ENCODE peak calls at places on chromosomes 4 and X, in seven cellular contexts. One of them, this sample, is unnamed. For H3K27me3, the result is how much of the 10 kb centered on the place peaks cover.

GRCh38 chr4:151012836-151013235 is 2.2 kb downstream of the LRBA start:
- DNase-seq in IMR-90: no peak
- DNase-seq in ascending aorta: no peak
- DNase-seq in transverse colon: peak
- DNase-seq in cardiac muscle cell: no peak
- DNase-seq in body of pancreas: peak
- DNase-seq in heart right ventricle: no peak
- DNase-seq in this sample: no peak

GRCh38 chrX:19852014-19853005 is 35.1 kb downstream of the SH3KBP1 start:
- DNase-seq in IMR-90: peak
- DNase-seq in ascending aorta: no peak
- DNase-seq in transverse colon: no peak
- DNase-seq in cardiac muscle cell: peak
- DNase-seq in body of pancreas: no peak
- DNase-seq in heart right ventricle: peak
- DNase-seq in this sample: no peak

GRCh38 chrX:9352683-9353430 is 112.0 kb upstream of the TBL1X start:
- DNase-seq in IMR-90: peak
- DNase-seq in ascending aorta: peak
- DNase-seq in transverse colon: peak
- DNase-seq in cardiac muscle cell: peak
- DNase-seq in body of pancreas: no peak
- DNase-seq in heart right ventricle: no peak
- DNase-seq in this sample: peak

GRCh38 chrX:39730671-39731389 is 366.9 kb downstream of the BCOR start:
- DNase-seq in IMR-90: peak
- DNase-seq in ascending aorta: peak
- DNase-seq in transverse colon: peak
- DNase-seq in cardiac muscle cell: peak
- DNase-seq in body of pancreas: peak
- DNase-seq in heart right ventricle: peak
- DNase-seq in this sample: peak

GRCh38 chrX:132184871-132185270 is 34.4 kb downstream of the RAP2C start:
- DNase-seq in IMR-90: no peak
- DNase-seq in ascending aorta: no peak
- DNase-seq in transverse colon: no peak
- DNase-seq in cardiac muscle cell: no peak
- DNase-seq in body of pancreas: no peak
- DNase-seq in heart right ventricle: no peak
- DNase-seq in this sample: no peak

GRCh38 chr4:141569141-141569540 is 67.2 kb upstream of the IL15 start:
- DNase-seq in IMR-90: peak
- DNase-seq in ascending aorta: no peak
- DNase-seq in transverse colon: no peak
- DNase-seq in cardiac muscle cell: peak
- DNase-seq in body of pancreas: no peak
- DNase-seq in heart right ventricle: no peak
- DNase-seq in this sample: no peak

GRCh38 chrX:85963736-85964135 is 83.6 kb downstream of the CHM start:
- DNase-seq in IMR-90: peak
- DNase-seq in ascending aorta: no peak
- DNase-seq in transverse colon: no peak
- DNase-seq in cardiac muscle cell: peak
- DNase-seq in body of pancreas: no peak
- DNase-seq in heart right ventricle: no peak
- DNase-seq in this sample: no peak

GRCh38 chr4:113695328-113696169 is 66.0 kb downstream of the CAMK2D start:
- DNase-seq in IMR-90: peak
- DNase-seq in ascending aorta: no peak
- DNase-seq in transverse colon: no peak
- DNase-seq in cardiac muscle cell: peak
- DNase-seq in body of pancreas: no peak
- DNase-seq in heart right ventricle: no peak
- DNase-seq in this sample: no peak

GRCh38 chr4:126890994-126891393 is 741.8 kb upstream of the INTU start:
- DNase-seq in IMR-90: peak
- DNase-seq in ascending aorta: no peak
- DNase-seq in transverse colon: no peak
- DNase-seq in cardiac muscle cell: peak
- DNase-seq in body of pancreas: no peak
- DNase-seq in heart right ventricle: no peak
- DNase-seq in this sample: no peak

GRCh38 chrX:147738260-147738659 is 173.5 kb upstream of the FMR1 start:
- DNase-seq in IMR-90: no peak
- DNase-seq in ascending aorta: no peak
- DNase-seq in transverse colon: no peak
- DNase-seq in cardiac muscle cell: no peak
- DNase-seq in body of pancreas: no peak
- DNase-seq in heart right ventricle: no peak
- DNase-seq in this sample: no peak

GRCh38 chr4:38275331-38275821 is 315.2 kb downstream of the PTTG2 start:
- DNase-seq in IMR-90: no peak
- DNase-seq in ascending aorta: no peak
- DNase-seq in transverse colon: no peak
- DNase-seq in cardiac muscle cell: no peak
- DNase-seq in body of pancreas: no peak
- DNase-seq in heart right ventricle: no peak
- DNase-seq in this sample: no peak

GRCh38 chr4:115110191-115111166 is 2.9 kb downstream of the NDST4 start:
- DNase-seq in IMR-90: no peak
- DNase-seq in ascending aorta: no peak
- DNase-seq in transverse colon: no peak
- DNase-seq in cardiac muscle cell: no peak
- DNase-seq in body of pancreas: peak
- DNase-seq in heart right ventricle: no peak
- DNase-seq in this sample: no peak

GRCh38 chr4:33067221-33067620 is 2347.1 kb downstream of the PCDH7 start:
- DNase-seq in IMR-90: peak
- DNase-seq in ascending aorta: no peak
- DNase-seq in transverse colon: no peak
- DNase-seq in cardiac muscle cell: no peak
- DNase-seq in body of pancreas: no peak
- DNase-seq in heart right ventricle: no peak
- DNase-seq in this sample: no peak

GRCh38 chr4:33068539-33068938 is 2348.4 kb downstream of the PCDH7 start:
- DNase-seq in IMR-90: no peak
- DNase-seq in ascending aorta: no peak
- DNase-seq in transverse colon: no peak
- DNase-seq in cardiac muscle cell: no peak
- DNase-seq in body of pancreas: no peak
- DNase-seq in heart right ventricle: no peak
- DNase-seq in this sample: no peak

GRCh38 chr4:33073811-33074210 is 2353.6 kb downstream of the PCDH7 start:
- DNase-seq in IMR-90: peak
- DNase-seq in ascending aorta: no peak
- DNase-seq in transverse colon: no peak
- DNase-seq in cardiac muscle cell: peak
- DNase-seq in body of pancreas: no peak
- DNase-seq in heart right ventricle: no peak
- DNase-seq in this sample: no peak

GRCh38 chr4:33071552-33071951 is 2351.4 kb downstream of the PCDH7 start:
- DNase-seq in IMR-90: peak
- DNase-seq in ascending aorta: no peak
- DNase-seq in transverse colon: no peak
- DNase-seq in cardiac muscle cell: peak
- DNase-seq in body of pancreas: no peak
- DNase-seq in heart right ventricle: no peak
- DNase-seq in this sample: no peak

GRCh38 chr4:33072340-33073089 is 2352.3 kb downstream of the PCDH7 start:
- DNase-seq in IMR-90: no peak
- DNase-seq in ascending aorta: no peak
- DNase-seq in transverse colon: no peak
- DNase-seq in cardiac muscle cell: peak
- DNase-seq in body of pancreas: no peak
- DNase-seq in heart right ventricle: no peak
- DNase-seq in this sample: no peak
- H3K4me3 ChIP-seq in IMR-90: no peak
- H3K4me3 ChIP-seq in ascending aorta: no peak
- H3K4me3 ChIP-seq in transverse colon: no peak
- H3K4me3 ChIP-seq in cardiac muscle cell: no peak
- H3K4me3 ChIP-seq in body of pancreas: no peak
- H3K4me3 ChIP-seq in heart right ventricle: no peak
- H3K4me3 ChIP-seq in this sample: no peak

DNA sequence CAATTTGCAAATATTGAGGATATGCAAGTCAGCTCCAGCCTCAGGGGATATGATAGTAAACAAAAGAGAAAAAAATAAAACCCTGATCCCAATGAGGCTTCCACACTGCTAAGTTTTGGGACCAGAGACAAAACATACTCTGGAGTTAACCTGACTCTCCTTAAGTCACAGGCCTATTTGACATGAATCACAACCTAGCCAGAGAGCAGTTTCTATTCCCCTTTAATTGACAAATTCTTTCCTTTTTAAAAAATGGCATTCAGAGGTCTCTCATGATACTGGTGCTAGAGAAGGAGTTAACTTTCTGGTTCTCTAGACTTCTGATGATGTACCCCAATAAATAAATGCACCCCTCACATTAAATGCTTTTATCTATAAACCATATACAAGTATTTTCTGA is 8.8 kb downstream of the ACSL1 start:
- DNase-seq in IMR-90: no peak
- DNase-seq in ascending aorta: no peak
- DNase-seq in transverse colon: no peak
- DNase-seq in cardiac muscle cell: no peak
- DNase-seq in body of pancreas: no peak
- DNase-seq in heart right ventricle: no peak
- DNase-seq in this sample: no peak
- H3K27me3 ChIP-seq in IMR-90: under half
- H3K27me3 ChIP-seq in ascending aorta: under half
- H3K27me3 ChIP-seq in transverse colon: under half
- H3K27me3 ChIP-seq in cardiac muscle cell: under half
- H3K27me3 ChIP-seq in body of pancreas: under half
- H3K27me3 ChIP-seq in heart right ventricle: under half
- H3K27me3 ChIP-seq in this sample: under half

GRCh38 chrX:153685751-153686676 is 1.7 kb upstream of the SLC6A8 start:
- DNase-seq in IMR-90: no peak
- DNase-seq in ascending aorta: no peak
- DNase-seq in transverse colon: peak
- DNase-seq in cardiac muscle cell: no peak
- DNase-seq in body of pancreas: peak
- DNase-seq in heart right ventricle: no peak
- DNase-seq in this sample: no peak
- H3K4me3 ChIP-seq in IMR-90: no peak
- H3K4me3 ChIP-seq in ascending aorta: no peak
- H3K4me3 ChIP-seq in transverse colon: no peak
- H3K4me3 ChIP-seq in cardiac muscle cell: no peak
- H3K4me3 ChIP-seq in body of pancreas: no peak
- H3K4me3 ChIP-seq in heart right ventricle: no peak
- H3K4me3 ChIP-seq in this sample: no peak

DNA sequence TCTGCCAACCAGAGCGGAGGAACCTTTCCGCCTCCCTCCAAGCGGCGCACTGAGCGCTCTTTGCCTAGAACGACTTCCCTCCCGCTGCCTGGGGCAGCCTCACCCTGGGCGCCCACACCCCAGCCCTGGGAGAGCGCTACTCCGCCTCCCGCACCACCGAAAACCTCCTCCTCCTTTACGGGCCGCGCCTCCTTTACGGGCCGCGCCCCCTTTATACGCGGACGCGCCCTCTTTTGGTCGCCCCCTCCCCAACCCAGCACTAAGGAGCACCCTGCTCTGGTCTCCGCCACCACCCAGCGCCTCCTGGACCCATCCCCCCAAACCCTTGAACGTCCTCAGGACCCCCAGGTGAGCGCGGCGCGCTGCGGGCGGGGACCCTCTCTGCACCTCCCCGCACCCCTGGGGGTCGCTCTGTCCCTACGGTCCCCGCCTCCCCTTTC is 586 bp upstream of the NSG1 start:
- DNase-seq in IMR-90: no peak
- DNase-seq in ascending aorta: no peak
- DNase-seq in transverse colon: no peak
- DNase-seq in cardiac muscle cell: peak
- DNase-seq in body of pancreas: no peak
- DNase-seq in heart right ventricle: no peak
- DNase-seq in this sample: no peak
- H3K27me3 ChIP-seq in IMR-90: half or more
- H3K27me3 ChIP-seq in ascending aorta: under half
- H3K27me3 ChIP-seq in transverse colon: half or more
- H3K27me3 ChIP-seq in cardiac muscle cell: half or more
- H3K27me3 ChIP-seq in body of pancreas: under half
- H3K27me3 ChIP-seq in heart right ventricle: half or more
- H3K27me3 ChIP-seq in this sample: under half

DNA sequence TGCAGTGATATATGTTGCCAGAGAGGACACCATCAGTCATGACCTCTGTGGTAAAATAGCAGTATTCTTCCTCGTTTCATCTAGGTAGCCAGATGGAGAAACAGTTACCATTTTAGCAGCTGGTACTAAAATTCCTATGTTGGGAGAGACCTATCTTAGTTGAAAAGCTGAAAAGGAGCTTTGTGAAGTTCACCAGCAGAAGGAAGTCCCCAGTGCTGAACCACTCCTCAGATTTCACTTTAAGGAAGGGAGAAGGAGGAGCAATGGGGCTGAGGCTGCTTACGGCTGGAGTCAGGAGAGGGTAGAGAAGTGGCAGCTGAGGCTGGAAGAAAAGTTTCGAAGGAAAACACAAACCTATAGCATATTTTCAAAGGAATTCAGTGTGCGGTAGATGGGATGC is 103.7 kb downstream of the ATXN3L start:
- DNase-seq in IMR-90: peak
- DNase-seq in ascending aorta: no peak
- DNase-seq in transverse colon: no peak
- DNase-seq in cardiac muscle cell: no peak
- DNase-seq in body of pancreas: no peak
- DNase-seq in heart right ventricle: no peak
- DNase-seq in this sample: no peak
- H3K4me3 ChIP-seq in IMR-90: no peak
- H3K4me3 ChIP-seq in ascending aorta: no peak
- H3K4me3 ChIP-seq in transverse colon: no peak
- H3K4me3 ChIP-seq in cardiac muscle cell: no peak
- H3K4me3 ChIP-seq in body of pancreas: no peak
- H3K4me3 ChIP-seq in heart right ventricle: no peak
- H3K4me3 ChIP-seq in this sample: no peak

DNA sequence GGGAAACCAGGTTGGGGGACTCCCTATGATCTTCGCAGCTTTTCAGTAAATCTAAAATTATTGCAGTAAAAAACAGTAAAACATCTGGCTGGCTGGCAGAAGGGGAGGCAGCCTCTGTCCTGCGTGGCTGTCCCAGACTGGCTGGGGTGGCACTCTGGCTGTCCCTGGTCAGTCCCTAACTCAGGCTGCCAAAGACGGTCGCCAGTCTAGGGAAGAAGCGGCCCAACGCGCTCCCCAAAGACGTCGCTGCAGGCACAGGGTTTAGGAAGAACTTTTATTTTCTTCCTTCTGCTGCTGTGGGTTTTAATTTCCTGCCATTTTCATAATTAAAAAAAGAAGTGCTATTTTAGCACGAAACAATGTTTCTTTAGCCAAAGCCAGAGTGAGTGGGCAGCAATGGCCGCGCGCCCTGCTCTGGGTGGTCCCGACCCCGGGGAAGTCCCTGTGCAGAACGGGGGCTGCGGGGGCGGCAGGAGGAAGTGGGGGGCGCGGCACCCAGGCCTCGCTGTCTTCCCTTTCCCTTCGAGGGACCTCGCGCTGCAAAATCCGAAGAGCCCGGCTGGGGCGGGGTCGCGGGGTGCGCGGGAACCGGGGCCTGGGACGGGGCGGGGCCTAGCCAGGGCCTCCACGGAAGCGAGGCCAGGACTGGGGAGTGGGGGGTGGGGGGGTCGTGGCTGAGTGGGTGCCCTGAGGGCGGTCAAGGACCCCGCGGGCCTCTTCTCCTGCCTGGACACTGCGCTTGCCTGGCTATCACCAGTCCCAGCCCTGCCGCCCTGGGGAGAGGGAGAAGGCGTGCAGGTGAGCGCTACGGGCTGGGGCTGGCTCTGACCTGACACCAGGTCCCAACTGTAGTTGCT is 6.3 kb upstream of the LETM1 start:
- DNase-seq in IMR-90: no peak
- DNase-seq in ascending aorta: no peak
- DNase-seq in transverse colon: no peak
- DNase-seq in cardiac muscle cell: no peak
- DNase-seq in body of pancreas: no peak
- DNase-seq in heart right ventricle: no peak
- DNase-seq in this sample: no peak
- H3K27me3 ChIP-seq in IMR-90: under half
- H3K27me3 ChIP-seq in ascending aorta: under half
- H3K27me3 ChIP-seq in transverse colon: under half
- H3K27me3 ChIP-seq in cardiac muscle cell: under half
- H3K27me3 ChIP-seq in body of pancreas: under half
- H3K27me3 ChIP-seq in heart right ventricle: under half
- H3K27me3 ChIP-seq in this sample: under half

This sample was measured in GM06990.